ENCODE peak calls at places on chromosomes 12 and 14, in eight cellular contexts. W is HFF-Myc, M is GM06990, Q is left lung, H is astrocyte, N is epithelial cell of esophagus, P is AG09309, T is AG04450. X is an unnamed sample.
A peak's percentile ranks its signal among the peaks of the same experiment; 100 is the strongest.

GRCh38 chr12:63822352-63822751 is 22.1 kb upstream of the SRGAP1 start:
- DNase-seq in N (peak; percentile 77), Q (no peak), H (peak; percentile 48), W (no peak), M (no peak), P (no peak), T (peak; percentile 63), X (peak; percentile 64)

GRCh38 chr12:52739963-52740362 is 36.6 kb upstream of the KRT77 start:
- DNase-seq in H (no peak), W (no peak), P (no peak), N (peak; percentile 75), M (no peak), T (no peak), Q (no peak), X (no peak)

GRCh38 chr12:44774815-44775411 is 101.2 kb downstream of the NELL2 start:
- DNase-seq in N (peak; percentile 40), M (no peak), W (peak; percentile 3), T (no peak), H (no peak), P (no peak), Q (no peak), X (peak; percentile 2)

GRCh38 chr12:88952543-88952942 is 372.3 kb upstream of the KITLG start:
- DNase-seq in P (no peak), Q (no peak), W (no peak), N (peak; percentile 68), T (no peak), H (peak; percentile 42), M (no peak), X (peak; percentile 58)

GRCh38 chr14:34356267-34356660 is 105.8 kb downstream of the SPTSSA start:
- DNase-seq in P (no peak), Q (no peak), N (peak; percentile 69), M (no peak), H (no peak), T (no peak), W (no peak), X (peak; percentile 56)

GRCh38 chr12:3150820-3151590 is 73.8 kb downstream of the TSPAN9 start:
- DNase-seq in Q (no peak), N (no peak), W (no peak), M (no peak), P (no peak), H (peak; percentile 59), T (no peak), X (peak; percentile 73)

GRCh38 chr14:37843969-37844607 is 248.7 kb downstream of the TTC6 start:
- DNase-seq in T (no peak), W (no peak), M (no peak), P (no peak), Q (no peak), H (no peak), N (no peak), X (peak; percentile 8)

GRCh38 chr12:51636581-51636980 is 45.5 kb downstream of the SCN8A start:
- DNase-seq in M (no peak), Q (no peak), W (no peak), N (peak; percentile 79), H (no peak), P (peak; percentile 79), T (no peak), X (no peak)

GRCh38 chr14:85234626-85235025 is 295.3 kb upstream of the FLRT2 start:
- DNase-seq in T (no peak), N (peak; percentile 88), H (no peak), P (no peak), M (no peak), W (no peak), Q (no peak), X (no peak)

GRCh38 chr14:105864116-105864515 is 337.7 kb downstream of the TMEM121 start:
- DNase-seq in T (no peak), P (no peak), N (no peak), Q (peak; percentile 21), W (no peak), M (no peak), H (no peak), X (no peak)

GRCh38 chr14:56648508-56649301 is 69.1 kb downstream of the TMEM260 start:
- DNase-seq in H (no peak), N (no peak), W (no peak), P (no peak), Q (no peak), T (no peak), M (no peak), X (no peak)

GRCh38 chr14:34059925-34060746 is 109.3 kb upstream of the EGLN3 start:
- DNase-seq in N (peak; percentile 82), M (peak; percentile 62), Q (peak; percentile 77), W (no peak), H (peak; percentile 63), T (no peak), P (no peak), X (peak; percentile 65)

GRCh38 chr12:57810450-57810849 is 8.1 kb downstream of the AVIL start:
- DNase-seq in N (peak; percentile 93), Q (no peak), M (no peak), P (no peak), W (no peak), T (no peak), H (peak; percentile 58), X (peak; percentile 73)

GRCh38 chr12:115354476-115354890 is 670.5 kb upstream of the TBX3 start:
- DNase-seq in N (peak; percentile 25), Q (no peak), P (no peak), M (no peak), W (no peak), T (no peak), H (no peak), X (no peak)

GRCh38 chr14:96038558-96038919 is 623 bp upstream of the C14orf132 start:
- DNase-seq in M (no peak), N (no peak), Q (no peak), T (no peak), P (no peak), W (no peak), H (no peak), X (no peak)

GRCh38 chr12:6782119-6782518 is 7.2 kb upstream of the CD4 start:
- DNase-seq in T (no peak), N (no peak), H (no peak), P (no peak), M (no peak), Q (no peak), W (no peak), X (no peak)

DNA sequence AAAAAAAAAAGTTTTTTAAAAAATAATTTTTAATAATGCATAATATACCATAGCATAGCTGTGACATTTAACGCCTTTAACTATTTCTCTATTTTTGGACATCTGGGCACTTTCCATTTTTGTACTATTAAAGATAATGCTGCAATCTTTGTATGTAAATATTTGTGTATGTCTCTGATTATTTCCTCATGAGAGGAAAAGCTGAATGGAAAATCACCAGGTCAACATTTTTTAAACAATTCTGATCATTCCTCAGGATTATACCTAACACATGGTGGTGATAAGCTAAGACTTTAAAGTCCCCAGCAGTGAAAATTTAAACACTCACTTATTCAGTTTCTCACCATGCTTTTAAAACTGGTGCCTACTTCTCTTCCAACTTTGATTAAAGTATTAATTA is 31.3 kb upstream of the NR1H4 start:
- DNase-seq in P (no peak), H (no peak), W (no peak), M (no peak), Q (no peak), T (no peak), N (no peak), X (peak; percentile 31)
- H3K4me3 ChIP-seq in P (no peak overlapping the region), H (no peak overlapping the region), W (no peak overlapping the region), M (no peak overlapping the region), Q (no peak overlapping the region), T (no peak overlapping the region), N (no peak overlapping the region), X (no peak overlapping the region)

GRCh38 chr14:100778078-100778927 is 47.6 kb upstream of the MEG3 start:
- DNase-seq in W (no peak), M (no peak), T (no peak), P (no peak), Q (no peak), H (no peak), N (no peak), X (no peak)
- TF ChIP-seq CTCF in W (no peak), M (no peak), T (no peak), P (no peak), Q (no peak), H (no peak), N (no peak), X (no peak)

DNA sequence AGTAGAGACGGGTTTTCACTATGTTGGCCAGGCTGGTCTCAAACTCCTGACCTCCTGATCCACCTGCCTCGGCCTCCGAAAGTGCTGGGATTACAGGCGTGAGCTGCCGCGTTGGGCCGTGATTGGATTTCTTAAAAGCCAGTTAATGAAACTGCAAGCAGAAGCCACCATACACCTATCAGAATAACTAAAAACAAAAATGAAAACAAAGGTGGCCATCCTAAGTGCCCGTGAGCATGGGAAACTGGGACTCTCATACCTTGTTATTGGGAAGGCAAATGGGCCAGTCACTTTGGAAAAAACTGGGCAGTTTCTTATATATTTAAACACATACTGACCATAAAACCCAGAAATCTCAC is 7.7 kb upstream of the TCTN1 start:
- DNase-seq in Q (no peak), P (no peak), T (no peak), H (no peak), N (no peak), M (no peak), W (no peak), X (no peak)
- H3K4me3 ChIP-seq in Q (no peak overlapping the region), P (no peak overlapping the region), T (no peak overlapping the region), H (no peak overlapping the region), N (no peak overlapping the region), M (peak overlapping the region; percentile 33), W (no peak overlapping the region), X (no peak overlapping the region)

GRCh38 chr14:91323031-91323430 is 78.5 kb upstream of the GPR68 start:
- DNase-seq in Q (no peak), W (no peak), N (no peak), P (no peak), T (no peak), H (no peak), M (no peak), X (no peak)
- TF ChIP-seq CTCF in Q (no peak), W (no peak), N (no peak), P (no peak), T (no peak), H (no peak), M (no peak), X (no peak)

DNA sequence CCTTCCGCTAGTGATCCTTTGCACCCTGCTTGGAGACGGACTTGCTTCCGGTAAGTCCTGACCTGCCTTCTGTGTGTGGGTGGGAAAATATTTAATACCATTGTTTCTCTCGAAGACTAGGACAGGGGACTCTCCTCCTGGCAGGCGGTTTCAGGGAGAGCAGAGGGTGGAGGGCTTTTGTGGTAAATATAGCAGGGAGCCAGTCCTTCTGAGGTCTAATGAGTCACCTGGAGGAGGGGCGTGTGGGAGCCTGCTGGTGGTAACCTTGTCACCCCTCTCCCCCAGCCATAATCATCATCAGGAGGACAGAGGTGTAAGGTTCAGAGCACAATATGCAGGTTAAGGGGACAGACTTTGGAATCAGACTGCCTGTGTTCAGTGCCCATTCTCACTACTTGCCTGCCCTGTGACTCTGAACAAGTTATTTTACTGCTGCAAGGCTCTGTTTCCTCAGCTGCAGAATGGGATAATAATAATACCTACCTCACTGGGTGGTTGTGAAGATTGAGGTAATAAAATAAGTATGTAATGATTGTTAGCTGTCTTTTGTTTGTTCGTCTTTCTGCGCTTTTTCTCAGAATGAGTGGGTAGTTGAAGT is 47.4 kb downstream of the SUSD6 start:
- DNase-seq in P (no peak), Q (no peak), N (peak; percentile 70), M (no peak), T (no peak), W (no peak), H (peak; percentile 77), X (peak; percentile 57)
- H3K4me3 ChIP-seq in P (no peak overlapping the region), Q (no peak overlapping the region), N (peak overlapping the region; percentile 12), M (no peak overlapping the region), T (no peak overlapping the region), W (no peak overlapping the region), H (no peak overlapping the region), X (no peak overlapping the region)